ENCODE peak calls at places on chromosomes 11 and 22, in six cellular contexts. H is transverse colon; Z is CD8-positive, alpha-beta T cell; F is NB4; I is GM13976; S is endothelial cell. V is an unnamed sample.

GRCh38 chr11:75028321-75029097 is 39.8 kb downstream of the NEU3 start:
- DNase-seq in H (no peak), Z (no peak), F (no peak), I (no peak), S (no peak), V (no peak)

GRCh38 chr11:73478737-73479347 is 102.6 kb downstream of the RELT start:
- DNase-seq in H (no peak), Z (no peak), F (peak; percentile 44), I (no peak), S (peak; percentile 20), V (peak; percentile 21)

GRCh38 chr11:18772211-18772610 is 19.4 kb downstream of the PTPN5 start:
- DNase-seq in H (no peak), Z (no peak), F (no peak), I (no peak), S (no peak), V (no peak)

GRCh38 chr22:27260087-27260730 is 541.3 kb downstream of the MN1 start:
- DNase-seq in H (no peak), Z (no peak), F (no peak), I (no peak), S (no peak), V (no peak)

GRCh38 chr11:1202154-1202775 is 20.6 kb upstream of the MUC5B start:
- DNase-seq in H (peak; percentile 7), Z (no peak), F (peak; percentile 62), I (peak; percentile 66), S (peak; percentile 14), V (peak; percentile 13)

GRCh38 chr11:46249103-46249942 is 28.1 kb upstream of the CREB3L1 start:
- DNase-seq in H (no peak), Z (no peak), F (no peak), I (no peak), S (no peak), V (no peak)

GRCh38 chr11:76493626-76494539 is 49.1 kb downstream of the EMSY start:
- DNase-seq in H (peak; percentile 79), Z (no peak), F (no peak), I (no peak), S (no peak), V (no peak)

GRCh38 chr11:128336203-128336602 is 251.2 kb downstream of the ETS1 start:
- DNase-seq in H (peak; percentile 26), Z (no peak), F (no peak), I (no peak), S (no peak), V (no peak)

GRCh38 chr11:112797653-112798293 is 163.4 kb upstream of the NCAM1 start:
- DNase-seq in H (no peak), Z (no peak), F (peak; percentile 55), I (peak; percentile 60), S (peak; percentile 64), V (no peak)

GRCh38 chr11:43585877-43586608 is 94.5 kb upstream of the HSD17B12 start:
- DNase-seq in H (no peak), Z (no peak), F (peak; percentile 43), I (no peak), S (no peak), V (no peak)
- TF ChIP-seq CTCF in H (no peak), Z (no peak), F (no peak), I (no peak), S (no peak), V (peak; percentile 30)

GRCh38 chr11:119099707-119100106 is 1.9 kb downstream of the DPAGT1 start:
- DNase-seq in H (no peak), Z (no peak), F (peak; percentile 59), I (no peak), S (no peak), V (no peak)
- TF ChIP-seq CTCF in H (no peak), Z (no peak), F (no peak), I (no peak), S (no peak), V (no peak)

GRCh38 chr11:36818410-36818809 is 220.4 kb upstream of the RAG2 start:
- DNase-seq in H (peak; percentile 8), Z (no peak), F (peak; percentile 45), I (peak; percentile 11), S (peak; percentile 29), V (no peak)
- TF ChIP-seq CTCF in H (no peak), Z (no peak), F (peak; percentile 73), I (peak; percentile 14), S (no peak), V (peak; percentile 71)

DNA sequence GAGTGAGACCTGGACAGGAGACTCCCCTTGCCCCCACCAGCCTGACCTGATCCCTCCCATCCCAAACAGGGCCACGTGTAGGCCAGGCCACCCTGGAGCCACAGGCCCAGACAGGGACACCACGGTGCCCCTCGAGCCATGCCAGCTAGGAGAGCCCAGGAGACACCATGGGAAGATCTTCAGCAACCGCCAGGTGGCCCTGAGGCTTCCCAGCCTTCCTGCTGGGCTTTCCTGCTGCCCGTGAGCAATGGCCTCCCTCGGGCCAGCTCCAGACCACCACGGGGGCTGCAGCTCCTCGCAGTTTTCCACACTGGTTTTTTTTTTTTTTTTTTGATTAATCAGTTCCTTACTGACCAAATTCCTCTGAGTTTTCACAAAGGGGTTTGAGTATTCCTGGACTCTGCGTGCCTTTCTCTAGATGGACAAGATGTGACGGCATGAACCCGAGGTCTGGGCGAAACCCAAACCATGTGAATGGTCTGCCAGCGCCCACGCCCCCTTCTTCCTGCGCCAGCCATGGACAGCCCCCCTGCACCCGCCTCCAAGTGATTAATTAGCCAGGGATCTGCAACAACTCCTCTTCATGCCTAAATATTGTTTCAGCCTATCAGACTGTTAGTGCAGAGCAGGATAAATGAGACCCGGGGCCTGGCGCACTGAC is 40.9 kb downstream of the TBX1 start:
- DNase-seq in H (no peak), Z (no peak), F (no peak), I (no peak), S (no peak), V (no peak)
- TF ChIP-seq CTCF in H (no peak), Z (no peak), F (no peak), I (no peak), S (no peak), V (no peak)

GRCh38 chr11:119373917-119374631 is 7.4 kb downstream of the USP2 start:
- DNase-seq in H (peak; percentile 84), Z (no peak), F (peak; percentile 79), I (peak; percentile 72), S (peak; percentile 90), V (peak; percentile 75)
- TF ChIP-seq CTCF in H (peak; percentile 81), Z (peak; percentile 55), F (peak; percentile 94), I (peak; percentile 68), S (peak; percentile 76), V (peak; percentile 98)

GRCh38 chr11:11148104-11148509 is 204.9 kb downstream of the CSNK2A3 start:
- DNase-seq in H (peak; percentile 46), Z (no peak), F (peak; percentile 26), I (no peak), S (no peak), V (no peak)
- TF ChIP-seq CTCF in H (peak; percentile 25), Z (no peak), F (peak; percentile 34), I (no peak), S (no peak), V (peak; percentile 29)

GRCh38 chr11:79259800-79260199 is 181.0 kb downstream of the TENM4 start:
- DNase-seq in H (no peak), Z (no peak), F (no peak), I (no peak), S (no peak), V (no peak)
- TF ChIP-seq CTCF in H (no peak), Z (no peak), F (no peak), I (no peak), S (no peak), V (no peak)

GRCh38 chr22:32828561-32828960 is 27.1 kb downstream of the TIMP3 start:
- DNase-seq in H (no peak), Z (no peak), F (no peak), I (no peak), S (no peak), V (no peak)

GRCh38 chr22:32829451-32829851 is 27.9 kb downstream of the TIMP3 start:
- DNase-seq in H (no peak), Z (no peak), F (no peak), I (no peak), S (no peak), V (no peak)

GRCh38 chr22:32826537-32826936 is 25.0 kb downstream of the TIMP3 start:
- DNase-seq in H (no peak), Z (no peak), F (no peak), I (no peak), S (no peak), V (no peak)

GRCh38 chr22:32827061-32827602 is 25.6 kb downstream of the TIMP3 start:
- DNase-seq in H (no peak), Z (no peak), F (no peak), I (no peak), S (no peak), V (no peak)

GRCh38 chr22:32828150-32828549 is 26.6 kb downstream of the TIMP3 start:
- DNase-seq in H (no peak), Z (no peak), F (no peak), I (no peak), S (no peak), V (no peak)
- TF ChIP-seq CTCF in H (no peak), Z (no peak), F (no peak), I (no peak), S (no peak), V (no peak)

DNA sequence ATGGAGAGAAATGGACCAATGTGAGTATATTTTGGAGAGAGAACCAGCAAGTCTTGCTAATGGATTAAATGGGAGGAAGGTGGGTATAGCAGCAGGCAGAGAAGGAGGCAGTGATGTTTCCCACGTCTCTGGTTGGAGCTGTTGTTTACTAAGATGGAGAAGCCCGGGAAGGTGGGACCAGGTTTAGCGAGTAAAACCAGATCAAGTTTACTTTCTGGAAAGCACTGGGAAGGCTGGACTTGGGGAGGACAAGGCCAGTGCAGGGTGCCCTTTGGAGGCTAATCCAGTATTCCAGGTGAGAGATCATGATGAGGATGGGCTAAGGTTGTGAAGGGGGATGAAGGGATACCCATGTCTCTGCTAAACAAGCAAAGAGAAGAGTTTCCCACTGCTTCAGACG is 25.2 kb downstream of the COMMD9 start:
- DNase-seq in H (no peak), Z (no peak), F (no peak), I (no peak), S (no peak), V (no peak)
- TF ChIP-seq CTCF in H (no peak), Z (no peak), F (no peak), I (no peak), S (no peak), V (no peak)

DNA sequence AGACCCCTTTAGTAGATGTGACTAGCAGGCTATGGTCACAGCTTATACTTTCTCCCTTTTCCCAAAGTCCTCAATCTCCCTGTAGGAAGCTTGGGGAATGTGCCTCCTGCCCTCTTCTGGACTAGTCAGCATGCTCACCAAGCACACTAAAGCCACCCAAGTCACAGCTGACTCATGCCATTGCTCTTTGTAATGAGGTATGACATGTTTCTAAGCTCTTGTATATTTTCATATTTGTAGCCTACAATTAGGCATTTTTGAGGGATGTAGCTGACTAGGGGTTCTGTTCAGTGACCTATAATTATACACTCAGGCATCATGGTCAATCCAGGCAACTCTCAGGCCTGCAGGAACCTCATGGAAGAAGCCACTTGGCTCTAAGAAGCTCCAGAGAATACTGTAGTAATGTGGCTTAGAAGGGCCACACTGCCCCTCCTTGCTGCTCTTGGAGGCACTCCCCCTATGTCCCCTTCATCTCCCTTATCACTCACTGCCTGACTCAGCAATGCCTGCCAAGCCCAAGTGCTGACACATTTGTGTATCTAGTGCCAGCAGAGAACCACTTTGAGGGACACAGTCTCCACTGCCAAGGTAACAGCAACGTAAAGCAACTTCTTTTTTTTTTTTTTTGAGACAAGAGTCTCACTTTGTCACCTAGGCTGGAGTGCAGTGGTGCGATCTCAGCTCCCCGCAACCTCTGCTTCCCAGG is 86.2 kb downstream of the RPL27A start:
- DNase-seq in H (no peak), Z (no peak), F (no peak), I (no peak), S (no peak), V (no peak)
- TF ChIP-seq CTCF in H (no peak), Z (no peak), F (no peak), I (no peak), S (no peak), V (no peak)